ENCODE peak calls at places on chromosomes 7 and 10, in eight cellular contexts. Z is CD4-positive, CD25-positive, alpha-beta regulatory T cell; P is lower lobe of right lung; Q is CD8-positive, alpha-beta memory T cell; A is neuronal stem cell; N is adrenal gland; B is fibroblast of lung; I is HCT116. O is an unnamed sample. For H3K4me1 and H3K36me3, the result is how much of the 10 kb centered on the place peaks cover.

GRCh38 chr10:1402016-1402820 is 335.1 kb downstream of the ADARB2 start:
- DNase-seq in Z (no peak), P (no peak), Q (no peak), A (no peak), N (no peak), B (no peak), I (no peak), O (peak)

GRCh38 chr7:154841731-154842331 is 161.1 kb downstream of the PAXIP1 start:
- DNase-seq in Z (no peak), P (no peak), Q (no peak), A (peak), N (no peak), B (no peak), I (no peak), O (no peak)

GRCh38 chr10:18479502-18479901 is 171.9 kb downstream of the NSUN6 start:
- DNase-seq in Z (no peak), P (no peak), Q (no peak), A (no peak), N (no peak), B (no peak), I (no peak), O (no peak)

GRCh38 chr7:39083781-39084180 is 106.1 kb downstream of the POU6F2 start:
- DNase-seq in Z (no peak), P (no peak), Q (no peak), A (no peak), N (no peak), B (no peak), I (no peak), O (no peak)

GRCh38 chr7:138248609-138249008 is 172.3 kb downstream of the AKR1D1 start:
- DNase-seq in Z (no peak), P (no peak), Q (no peak), A (no peak), N (no peak), B (no peak), I (no peak), O (no peak)

GRCh38 chr10:63798599-63799498 is 277.6 kb downstream of the REEP3 start:
- DNase-seq in Z (no peak), P (peak), Q (no peak), A (no peak), N (peak), B (peak), I (no peak), O (peak)

GRCh38 chr7:48009257-48009656 is 19.6 kb downstream of the SUN3 start:
- DNase-seq in Z (no peak), P (no peak), Q (no peak), A (no peak), N (no peak), B (no peak), I (no peak), O (no peak)

GRCh38 chr7:45971661-45972175 is 50.6 kb upstream of the IGFBP3 start:
- DNase-seq in Z (no peak), P (no peak), Q (no peak), A (no peak), N (no peak), B (no peak), I (no peak), O (no peak)

GRCh38 chr7:90595801-90596683 is at the start of gene CDK14:
- DNase-seq in Z (peak), P (peak), Q (no peak), A (peak), N (peak), B (peak), I (peak), O (peak)

GRCh38 chr10:112261281-112261822 is 21.8 kb upstream of the TECTB start:
- DNase-seq in Z (no peak), P (no peak), Q (no peak), A (no peak), N (peak), B (peak), I (no peak), O (no peak)

GRCh38 chr10:129545257-129545656 is 78.2 kb downstream of the MGMT start:
- DNase-seq in Z (no peak), P (no peak), Q (no peak), A (no peak), N (no peak), B (peak), I (no peak), O (no peak)

GRCh38 chr7:152395115-152395514 is 40.7 kb downstream of the KMT2C start:
- DNase-seq in Z (no peak), P (no peak), Q (no peak), A (no peak), N (no peak), B (peak), I (no peak), O (no peak)

GRCh38 chr7:92053312-92053711 is 81.0 kb downstream of the CYP51A1 start:
- DNase-seq in Z (no peak), P (no peak), Q (no peak), A (no peak), N (no peak), B (no peak), I (no peak), O (no peak)

GRCh38 chr7:102170417-102170970 is 116.2 kb upstream of the SH2B2 start:
- DNase-seq in Z (no peak), P (no peak), Q (no peak), A (no peak), N (no peak), B (peak), I (no peak), O (no peak)

GRCh38 chr7:69868921-69869320 is 270.6 kb downstream of the AUTS2 start:
- DNase-seq in Z (no peak), P (no peak), Q (no peak), A (no peak), N (no peak), B (peak), I (no peak), O (no peak)

GRCh38 chr10:36515313-36515712 is 610.1 kb upstream of the ANKRD30A start:
- DNase-seq in Z (no peak), P (no peak), Q (no peak), A (no peak), N (no peak), B (peak), I (no peak), O (no peak)

GRCh38 chr10:101225846-101226361 is 3.4 kb downstream of the LBX1 start:
- DNase-seq in Z (no peak), P (no peak), Q (no peak), A (no peak), N (no peak), B (no peak), I (no peak), O (no peak)

GRCh38 chr10:121644501-121644900 is 46.3 kb upstream of the FGFR2 start:
- DNase-seq in Z (no peak), P (no peak), Q (no peak), A (no peak), N (no peak), B (no peak), I (no peak), O (no peak)

GRCh38 chr10:72044417-72045041 is 43.8 kb downstream of the SPOCK2 start:
- DNase-seq in Z (no peak), P (no peak), Q (no peak), A (no peak), N (peak), B (peak), I (no peak), O (peak)

DNA sequence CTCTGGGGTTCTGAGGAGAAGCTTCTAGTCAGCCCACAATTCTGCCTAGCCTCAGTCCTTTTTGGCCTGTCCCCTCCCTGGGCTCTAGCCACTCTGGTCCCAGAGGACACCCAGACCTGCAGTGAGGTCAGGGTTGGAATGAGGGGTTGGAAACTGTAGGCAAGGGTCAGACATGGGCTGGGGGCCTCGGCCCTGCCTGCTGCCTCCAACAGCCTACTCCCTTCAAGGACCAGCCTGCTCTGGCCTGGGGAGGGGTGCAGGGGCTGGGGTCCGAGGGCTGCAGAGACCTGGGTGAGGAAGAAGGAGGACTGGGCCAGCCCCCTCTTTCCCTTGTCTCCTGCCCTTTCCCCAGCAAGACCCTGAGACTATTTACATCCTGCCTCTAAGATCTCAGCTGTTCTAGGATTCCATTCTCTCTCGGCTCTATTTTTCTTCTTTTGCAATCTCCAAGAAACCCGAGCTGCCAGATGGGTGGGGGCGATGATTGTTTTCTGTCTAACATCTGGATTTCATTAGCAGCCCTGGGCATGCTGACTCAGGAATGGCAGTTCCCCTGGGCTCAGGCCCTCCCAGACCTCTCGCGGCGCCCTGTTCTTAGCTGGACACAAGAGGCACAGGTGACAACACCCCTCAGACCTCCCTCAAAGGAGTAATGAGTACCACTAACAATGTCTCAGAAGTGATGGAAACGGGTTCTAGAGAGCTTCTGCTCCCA is 23.1 kb downstream of the ZCCHC24 start:
- DNase-seq in Z (no peak), P (peak), Q (no peak), A (no peak), N (no peak), B (peak), I (no peak), O (peak)
- H3K4me1 ChIP-seq in Z (under half), P (half or more), Q (under half), A (under half), N (half or more), B (under half), I (under half), O (under half)

DNA sequence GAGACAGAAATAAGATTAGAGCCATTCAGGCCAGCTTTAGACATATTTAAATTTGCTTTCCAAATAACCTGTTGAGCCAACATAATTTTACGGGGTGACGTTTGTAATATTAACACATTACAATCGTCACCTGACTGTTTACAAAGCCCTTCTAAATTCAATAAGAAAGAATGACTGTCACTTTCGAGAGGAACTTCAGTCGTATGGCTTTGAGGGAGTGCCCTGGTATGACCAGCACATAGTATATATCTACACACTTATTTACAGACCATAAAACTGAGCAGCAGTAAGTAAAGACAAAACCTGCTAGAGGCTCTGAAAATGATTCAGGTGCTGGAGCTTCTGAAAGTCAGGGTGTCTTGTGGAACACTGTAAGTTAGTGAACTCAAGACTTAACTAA is 62.4 kb downstream of the BLNK start:
- DNase-seq in Z (no peak), P (no peak), Q (no peak), A (no peak), N (no peak), B (no peak), I (no peak), O (no peak)
- H3K36me3 ChIP-seq in Z (under half), P (under half), Q (under half), A (under half), N (under half), B (under half), I (under half), O (under half)

GRCh38 chr10:45001382-45002148 is 842 bp downstream of the ZNF22 start:
- DNase-seq in Z (no peak), P (peak), Q (peak), A (no peak), N (peak), B (peak), I (no peak), O (peak)
- H3K4me1 ChIP-seq in Z (under half), P (half or more), Q (under half), A (under half), N (half or more), B (under half), I (under half), O (under half)

DNA sequence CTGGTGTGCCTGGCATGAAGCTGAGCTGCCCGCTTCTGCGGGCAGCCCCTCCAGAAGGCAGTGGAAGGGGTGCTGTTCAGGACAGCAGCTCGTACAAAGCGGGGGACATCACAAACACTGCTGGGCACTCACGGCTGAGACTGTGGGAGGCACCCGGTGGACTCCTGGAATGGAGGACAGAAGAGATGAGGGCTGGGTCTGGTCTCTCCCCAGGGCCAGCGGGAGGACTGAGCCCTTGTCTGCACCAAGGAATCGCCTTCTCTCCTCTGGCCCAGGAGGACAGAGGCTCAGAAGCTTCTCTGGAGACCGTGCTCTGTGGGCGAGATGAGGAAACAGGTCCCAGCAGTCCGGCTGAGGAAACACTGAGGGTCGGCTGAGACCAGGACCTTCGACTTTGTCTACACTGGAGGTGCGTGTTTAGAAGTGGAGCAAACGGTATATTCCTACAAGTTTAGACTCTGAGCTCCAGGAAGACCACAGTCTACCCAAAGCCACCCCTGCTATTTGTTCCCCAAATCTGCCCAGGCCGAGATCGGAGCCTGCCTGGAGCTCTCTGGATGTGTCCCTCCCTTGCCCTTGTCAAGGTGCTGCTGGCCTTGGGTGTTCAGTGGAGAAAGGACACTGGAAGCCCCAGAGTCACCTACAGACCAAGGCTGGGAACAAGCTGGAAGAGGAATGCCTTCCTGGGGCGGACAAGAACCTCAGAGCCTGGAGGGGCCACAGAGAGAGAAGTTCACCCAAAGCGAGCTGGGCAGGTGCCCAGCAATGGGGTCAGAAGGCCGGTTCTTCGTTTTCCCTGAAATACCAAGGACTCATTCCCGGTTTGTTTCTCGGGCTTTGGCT is 12.9 kb upstream of the INPP5A start:
- DNase-seq in Z (no peak), P (no peak), Q (no peak), A (no peak), N (peak), B (no peak), I (no peak), O (no peak)
- H3K36me3 ChIP-seq in Z (under half), P (under half), Q (under half), A (under half), N (under half), B (under half), I (under half), O (under half)

GRCh38 chr10:113891476-113891875 is 37.0 kb downstream of the NHLRC2 start:
- DNase-seq in Z (no peak), P (no peak), Q (no peak), A (no peak), N (no peak), B (no peak), I (no peak), O (no peak)
- H3K4me1 ChIP-seq in Z (under half), P (under half), Q (under half), A (under half), N (under half), B (under half), I (under half), O (under half)

GRCh38 chr7:105480931-105481330 is 41.1 kb downstream of the PUS7 start:
- DNase-seq in Z (no peak), P (no peak), Q (no peak), A (no peak), N (no peak), B (no peak), I (no peak), O (no peak)
- H3K36me3 ChIP-seq in Z (under half), P (under half), Q (under half), A (under half), N (under half), B (under half), I (under half), O (under half)

GRCh38 chr7:85075864-85076263 is 111.0 kb downstream of the SEMA3D start:
- DNase-seq in Z (no peak), P (no peak), Q (no peak), A (no peak), N (no peak), B (no peak), I (no peak), O (no peak)
- H3K4me1 ChIP-seq in Z (under half), P (under half), Q (under half), A (under half), N (under half), B (under half), I (under half), O (under half)

GRCh38 chr7:135168001-135168400 is 2.5 kb downstream of the CYREN start:
- DNase-seq in Z (no peak), P (peak), Q (no peak), A (no peak), N (no peak), B (no peak), I (no peak), O (no peak)

GRCh38 chr7:135167360-135167759 is 3.1 kb downstream of the CYREN start:
- DNase-seq in Z (no peak), P (no peak), Q (no peak), A (no peak), N (no peak), B (no peak), I (no peak), O (no peak)

GRCh38 chr7:135166338-135166989 is 4.0 kb downstream of the CYREN start:
- DNase-seq in Z (no peak), P (no peak), Q (no peak), A (no peak), N (no peak), B (no peak), I (no peak), O (no peak)

GRCh38 chr7:135164357-135165021 is 6.0 kb downstream of the CYREN start:
- DNase-seq in Z (no peak), P (no peak), Q (no peak), A (no peak), N (no peak), B (no peak), I (no peak), O (no peak)

GRCh38 chr7:135165862-135166261 is 4.6 kb downstream of the CYREN start:
- DNase-seq in Z (no peak), P (no peak), Q (no peak), A (no peak), N (no peak), B (no peak), I (no peak), O (no peak)
- H3K36me3 ChIP-seq in Z (under half), P (half or more), Q (under half), A (under half), N (under half), B (under half), I (under half), O (under half)

GRCh38 chr7:64889686-64890162 is 13.3 kb upstream of the ZNF273 start:
- DNase-seq in Z (no peak), P (no peak), Q (no peak), A (no peak), N (no peak), B (no peak), I (no peak), O (no peak)
- H3K4me1 ChIP-seq in Z (under half), P (under half), Q (under half), A (under half), N (under half), B (under half), I (under half), O (under half)

O was measured in testis.